ENCODE peak calls at places on chromosomes 5 and 9, in four cellular contexts. One of them, this sample, is unnamed.

GRCh38 chr9:27125030-27125429 is 16.0 kb downstream of the TEK start:
- DNase-seq in stimulated activated CD4-positive, alpha-beta T cell treated with anti-CD3 and anti-CD28 coated beads, Interleukin-15, amount 100 ng/mL, for 24 hours: no peak
- DNase-seq in AG10803: peak; percentile 95
- DNase-seq in astrocyte of the hippocampus: peak; percentile 80
- DNase-seq in this sample: no peak

GRCh38 chr5:99191181-99191775 is 262.5 kb upstream of the CHD1 start:
- DNase-seq in stimulated activated CD4-positive, alpha-beta T cell treated with anti-CD3 and anti-CD28 coated beads, Interleukin-15, amount 100 ng/mL, for 24 hours: no peak
- DNase-seq in AG10803: no peak
- DNase-seq in astrocyte of the hippocampus: peak; percentile 46
- DNase-seq in this sample: no peak

GRCh38 chr9:116855881-116856662 is 169.0 kb downstream of the TRIM32 start:
- DNase-seq in stimulated activated CD4-positive, alpha-beta T cell treated with anti-CD3 and anti-CD28 coated beads, Interleukin-15, amount 100 ng/mL, for 24 hours: no peak
- DNase-seq in AG10803: peak; percentile 4
- DNase-seq in astrocyte of the hippocampus: peak; percentile 15
- DNase-seq in this sample: no peak

GRCh38 chr9:114207034-114207815 is 51.9 kb downstream of the COL27A1 start:
- DNase-seq in stimulated activated CD4-positive, alpha-beta T cell treated with anti-CD3 and anti-CD28 coated beads, Interleukin-15, amount 100 ng/mL, for 24 hours: no peak
- DNase-seq in AG10803: peak; percentile 55
- DNase-seq in astrocyte of the hippocampus: peak; percentile 62
- DNase-seq in this sample: no peak

GRCh38 chr5:144944936-144945335 is 774.3 kb downstream of the KCTD16 start:
- DNase-seq in stimulated activated CD4-positive, alpha-beta T cell treated with anti-CD3 and anti-CD28 coated beads, Interleukin-15, amount 100 ng/mL, for 24 hours: no peak
- DNase-seq in AG10803: no peak
- DNase-seq in astrocyte of the hippocampus: no peak
- DNase-seq in this sample: no peak

GRCh38 chr9:83266618-83267543 is 203.9 kb upstream of the RASEF start:
- DNase-seq in stimulated activated CD4-positive, alpha-beta T cell treated with anti-CD3 and anti-CD28 coated beads, Interleukin-15, amount 100 ng/mL, for 24 hours: no peak
- DNase-seq in AG10803: peak; percentile 40
- DNase-seq in astrocyte of the hippocampus: peak; percentile 31
- DNase-seq in this sample: no peak

GRCh38 chr5:177378884-177379883 is 5.0 kb upstream of the SLC34A1 start:
- DNase-seq in stimulated activated CD4-positive, alpha-beta T cell treated with anti-CD3 and anti-CD28 coated beads, Interleukin-15, amount 100 ng/mL, for 24 hours: peak; percentile 53
- DNase-seq in AG10803: peak; percentile 59
- DNase-seq in astrocyte of the hippocampus: peak; percentile 78
- DNase-seq in this sample: peak; percentile 67

GRCh38 chr5:61559722-61560121 is 227.7 kb downstream of the ZSWIM6 start:
- DNase-seq in stimulated activated CD4-positive, alpha-beta T cell treated with anti-CD3 and anti-CD28 coated beads, Interleukin-15, amount 100 ng/mL, for 24 hours: no peak
- DNase-seq in AG10803: no peak
- DNase-seq in astrocyte of the hippocampus: no peak
- DNase-seq in this sample: no peak

GRCh38 chr9:99176527-99177013 is 45.2 kb downstream of the ALG2 start:
- DNase-seq in stimulated activated CD4-positive, alpha-beta T cell treated with anti-CD3 and anti-CD28 coated beads, Interleukin-15, amount 100 ng/mL, for 24 hours: no peak
- DNase-seq in AG10803: no peak
- DNase-seq in astrocyte of the hippocampus: no peak
- DNase-seq in this sample: no peak

This sample was measured in activated CD4-positive, alpha-beta memory T cell treated with anti-CD3 and anti-CD28 coated beads for 36 hours.